ENCODE peak calls at places on chromosomes 1 and 21, in six cellular contexts. H is sigmoid colon; N is lung; T is upper lobe of right lung; S is activated CD8-positive, alpha-beta T cell treated with anti-CD3 and anti-CD28 coated beads for 36 hours; D is uterus. G is an unnamed sample.

GRCh38 chr1:175072131-175072941 is 4.7 kb downstream of the TNN start:
- DNase-seq in T (no peak), D (peak), N (no peak), H (peak), S (peak), G (peak)

GRCh38 chr1:25103180-25103790 is 129.0 kb downstream of the SYF2 start:
- DNase-seq in N (no peak), T (no peak), S (no peak), D (no peak), H (no peak), G (no peak)

GRCh38 chr1:161071886-161072371 is 2.2 kb upstream of the ARHGAP30 start:
- DNase-seq in T (peak), H (no peak), D (no peak), S (peak), N (peak), G (peak)

GRCh38 chr21:39153373-39153772 is 29.9 kb downstream of the PSMG1 start:
- DNase-seq in H (no peak), S (no peak), N (no peak), T (no peak), D (no peak), G (no peak)

GRCh38 chr1:8374812-8375211 is 56.9 kb downstream of the SLC45A1 start:
- DNase-seq in N (no peak), D (no peak), S (peak), H (no peak), T (no peak), G (no peak)

GRCh38 chr1:31689821-31690220 is 14.0 kb downstream of the COL16A1 start:
- DNase-seq in N (no peak), T (no peak), D (no peak), H (no peak), S (no peak), G (no peak)

GRCh38 chr1:201999625-202000238 is 10.7 kb upstream of the ELF3 start:
- DNase-seq in T (no peak), S (peak), N (no peak), H (no peak), D (no peak), G (peak)

GRCh38 chr1:26838474-26839338 is 12.2 kb downstream of the ZDHHC18 start:
- DNase-seq in N (no peak), H (no peak), S (peak), T (no peak), D (no peak), G (peak)

GRCh38 chr1:58722414-58722813 is 22.6 kb upstream of the MYSM1 start:
- DNase-seq in T (no peak), S (no peak), H (no peak), N (no peak), D (no peak), G (no peak)

GRCh38 chr1:229409616-229410369 is 24.1 kb downstream of the ACTA1 start:
- DNase-seq in T (no peak), H (no peak), S (no peak), N (no peak), D (no peak), G (no peak)

GRCh38 chr1:229408458-229409037 is 25.3 kb downstream of the ACTA1 start:
- DNase-seq in N (no peak), D (no peak), H (no peak), S (no peak), T (no peak), G (no peak)

GRCh38 chr1:229403573-229403972 is 30.3 kb downstream of the ACTA1 start:
- DNase-seq in H (no peak), N (no peak), T (peak), S (no peak), D (no peak), G (no peak)

GRCh38 chr1:229407206-229408026 is 26.5 kb downstream of the ACTA1 start:
- DNase-seq in N (no peak), S (no peak), D (no peak), T (peak), H (no peak), G (no peak)

GRCh38 chr1:229406798-229407197 is 27.1 kb downstream of the ACTA1 start:
- DNase-seq in H (no peak), D (no peak), S (no peak), N (no peak), T (no peak), G (no peak)
- TF ChIP-seq CTCF in H (no peak), D (no peak), S (no peak), N (no peak), T (no peak), G (no peak)

GRCh38 chr1:115672224-115673009 is 30.6 kb downstream of the VANGL1 start:
- DNase-seq in S (no peak), N (no peak), T (no peak), D (no peak), H (no peak), G (no peak)

GRCh38 chr1:115669002-115669673 is 27.4 kb downstream of the VANGL1 start:
- DNase-seq in N (no peak), H (no peak), T (no peak), S (peak), D (no peak), G (no peak)

GRCh38 chr1:115670476-115671175 is 28.9 kb downstream of the VANGL1 start:
- DNase-seq in T (no peak), N (no peak), H (no peak), D (no peak), S (no peak), G (no peak)

GRCh38 chr1:115669886-115670285 is 28.1 kb downstream of the VANGL1 start:
- DNase-seq in T (no peak), S (no peak), D (no peak), N (no peak), H (no peak), G (no peak)

DNA sequence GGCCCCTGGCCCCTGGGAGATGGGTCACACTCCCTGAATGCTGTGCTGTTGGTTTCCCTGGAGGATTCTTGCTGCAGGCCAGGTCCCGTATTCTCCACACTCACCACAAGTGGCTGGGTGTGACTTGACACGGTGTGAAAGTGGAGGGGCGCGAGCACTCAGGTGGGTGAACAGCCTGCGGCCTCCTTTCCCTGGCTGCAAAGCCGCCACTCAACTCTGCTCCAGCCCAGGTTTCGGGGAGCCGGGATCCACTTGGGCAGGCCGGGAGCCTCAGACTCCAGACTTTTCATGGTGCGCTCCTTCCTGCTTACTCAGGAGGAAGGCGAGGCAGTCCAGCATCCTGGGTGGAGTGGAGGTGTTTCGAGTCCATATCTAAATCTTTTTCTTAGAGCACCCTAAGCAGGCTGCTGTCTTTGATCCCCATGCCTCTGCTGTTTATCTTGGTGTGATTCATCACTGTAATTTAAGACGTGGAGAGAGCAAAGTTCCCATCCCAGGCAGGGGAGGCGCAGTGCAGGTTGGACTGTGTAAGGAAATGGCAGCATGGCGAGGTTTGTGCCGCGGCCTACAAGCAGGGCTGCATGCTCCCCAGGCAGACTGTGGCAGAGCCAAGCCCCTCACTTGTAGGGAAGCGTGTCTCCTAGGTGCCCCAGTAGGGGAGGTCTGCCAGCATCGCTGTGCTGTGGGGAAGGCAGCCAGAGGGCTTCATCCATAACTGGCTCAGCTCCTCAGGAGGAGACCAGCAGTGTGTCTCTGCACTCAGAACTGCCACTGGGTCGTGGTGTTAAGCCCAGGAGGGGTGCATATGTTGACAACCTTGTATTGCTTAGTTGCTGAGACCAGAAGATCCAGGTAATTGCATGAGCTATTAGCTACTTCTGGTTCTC is 29.6 kb downstream of the VANGL1 start:
- DNase-seq in N (no peak), S (no peak), H (no peak), D (no peak), T (no peak), G (no peak)
- TF ChIP-seq CTCF in N (no peak), S (no peak), H (no peak), D (no peak), T (no peak), G (no peak)

GRCh38 chr1:147494998-147495580 is 46.2 kb upstream of the BCL9 start:
- DNase-seq in S (peak), H (peak), N (peak), D (peak), T (peak), G (peak)
- TF ChIP-seq CTCF in S (peak), H (peak), N (peak), D (peak), T (peak), G (peak)

DNA sequence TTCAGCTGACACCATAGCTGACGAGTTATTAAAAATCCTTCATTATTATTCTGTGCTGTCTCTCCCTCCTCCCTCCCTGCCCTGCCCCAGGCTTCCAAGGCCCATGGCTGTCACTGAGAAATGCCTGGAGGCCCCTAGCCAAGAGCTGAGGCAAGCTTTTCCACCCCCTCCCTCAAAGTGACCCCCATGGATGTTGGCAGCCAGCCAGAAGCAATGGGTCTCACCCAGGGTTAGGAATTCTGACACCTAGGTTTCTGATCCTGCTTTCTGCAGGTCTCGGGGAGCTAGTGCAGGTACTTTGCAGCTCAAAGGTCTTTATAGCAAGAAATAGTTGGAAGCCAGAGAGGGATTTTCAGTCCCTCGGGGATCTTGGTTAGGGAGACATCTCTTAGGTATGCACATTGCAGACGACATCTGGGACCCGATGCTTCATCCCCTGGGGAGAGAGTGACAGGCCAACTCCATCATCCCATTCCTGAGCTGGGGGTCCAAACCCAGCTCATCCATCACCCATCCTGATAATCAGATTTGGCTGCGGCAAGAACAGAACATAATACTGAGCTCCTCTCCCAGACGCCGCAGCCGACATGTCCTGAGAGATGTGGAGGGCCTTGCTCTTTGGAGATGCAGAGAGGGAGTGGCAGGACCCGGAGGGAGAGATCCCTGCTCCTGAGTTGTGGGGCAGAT is 65.0 kb downstream of the KIRREL1 start:
- DNase-seq in S (no peak), N (no peak), T (no peak), D (no peak), H (no peak), G (no peak)
- TF ChIP-seq CTCF in S (no peak), N (no peak), T (no peak), D (no peak), H (no peak), G (no peak)

DNA sequence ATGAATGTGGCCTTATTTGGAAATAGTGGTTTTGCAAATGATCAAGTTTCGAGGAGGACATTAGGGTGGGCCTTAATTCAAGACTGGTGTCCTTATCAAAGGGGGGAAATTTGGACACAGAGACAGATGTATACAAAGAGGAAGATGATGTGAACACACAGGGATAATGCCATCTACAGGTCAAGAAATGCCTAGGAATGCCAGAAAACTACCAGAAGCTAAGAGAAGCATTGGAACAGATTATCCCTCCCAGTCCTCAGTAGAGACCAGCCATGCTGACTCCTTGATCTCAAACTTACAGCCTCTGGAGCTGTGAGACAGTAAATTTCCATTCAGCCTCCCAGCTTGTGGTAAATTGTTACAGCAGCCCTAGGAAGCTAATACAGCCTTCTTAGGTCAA is 151.4 kb downstream of the PTGER3 start:
- DNase-seq in D (no peak), H (no peak), S (no peak), T (no peak), N (no peak), G (no peak)
- TF ChIP-seq CTCF in D (no peak), H (no peak), S (no peak), T (no peak), N (no peak), G (no peak)

GRCh38 chr1:169904834-169905233 is 11.1 kb upstream of the SCYL3 start:
- DNase-seq in N (no peak), H (no peak), T (no peak), D (no peak), S (no peak), G (no peak)

GRCh38 chr1:169914534-169914933 is 20.8 kb upstream of the SCYL3 start:
- DNase-seq in H (no peak), D (no peak), S (no peak), T (no peak), N (no peak), G (no peak)

GRCh38 chr1:169915150-169915549 is 21.5 kb upstream of the SCYL3 start:
- DNase-seq in S (no peak), T (no peak), H (no peak), D (no peak), N (no peak), G (no peak)

GRCh38 chr1:169906938-169907337 is 13.2 kb upstream of the SCYL3 start:
- DNase-seq in D (no peak), T (no peak), S (no peak), N (no peak), H (no peak), G (no peak)

DNA sequence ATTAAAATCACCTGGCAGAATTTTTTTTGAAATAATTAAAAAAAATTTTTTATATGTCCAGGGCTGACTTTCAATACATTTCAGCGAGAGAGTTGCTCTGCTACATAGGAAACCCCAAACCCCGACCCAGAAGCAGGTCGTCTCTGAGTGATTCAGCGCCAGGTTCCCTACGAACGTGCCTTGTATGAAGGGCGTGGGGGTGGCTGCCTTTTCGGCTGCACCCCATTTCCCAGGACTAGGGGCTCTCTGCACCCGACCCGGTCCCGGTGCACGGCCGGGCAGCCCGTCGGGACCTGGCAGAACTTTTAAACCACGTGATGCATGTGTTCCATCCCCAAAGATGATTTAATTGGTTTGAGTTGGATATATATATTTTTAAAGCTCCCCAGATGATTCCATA is 15.8 kb upstream of the SCYL3 start:
- DNase-seq in S (no peak), T (no peak), N (no peak), D (no peak), H (no peak), G (no peak)
- TF ChIP-seq CTCF in S (no peak), T (no peak), N (no peak), D (no peak), H (no peak), G (no peak)

GRCh38 chr1:1435094-1435903 is at the start of gene VWA1:
- DNase-seq in S (peak), T (peak), H (peak), D (peak), N (peak), G (peak)
- TF ChIP-seq CTCF in S (no peak), T (no peak), H (no peak), D (no peak), N (no peak), G (no peak)